ENCODE peak calls at places on chromosomes 7 and 10, in eight cellular contexts. One of them, this sample, is unnamed.

GRCh38 chr10:88794731-88795130 is 7.8 kb upstream of the LIPM start:
- DNase-seq in pancreas: no peak
- DNase-seq in astrocyte of the cerebellum: no peak
- DNase-seq in activated effector memory CD4-positive, alpha-beta T cell treated with Interleukin-2 at 50 U/mL for 16 hours: no peak
- DNase-seq in kidney tubule cell: no peak
- DNase-seq in left kidney: no peak
- DNase-seq in left colon: no peak
- DNase-seq in breast epithelium: no peak
- DNase-seq in this sample: no peak

GRCh38 chr10:14360951-14361350 is 30.2 kb upstream of the FRMD4A start:
- DNase-seq in pancreas: no peak
- DNase-seq in astrocyte of the cerebellum: no peak
- DNase-seq in activated effector memory CD4-positive, alpha-beta T cell treated with Interleukin-2 at 50 U/mL for 16 hours: no peak
- DNase-seq in kidney tubule cell: no peak
- DNase-seq in left kidney: no peak
- DNase-seq in left colon: no peak
- DNase-seq in breast epithelium: no peak
- DNase-seq in this sample: no peak

GRCh38 chr7:150341263-150342118 is at the start of gene RARRES2:
- DNase-seq in pancreas: peak; percentile 78
- DNase-seq in astrocyte of the cerebellum: no peak
- DNase-seq in activated effector memory CD4-positive, alpha-beta T cell treated with Interleukin-2 at 50 U/mL for 16 hours: no peak
- DNase-seq in kidney tubule cell: no peak
- DNase-seq in left kidney: peak; percentile 76
- DNase-seq in left colon: no peak
- DNase-seq in breast epithelium: no peak
- DNase-seq in this sample: no peak

GRCh38 chr7:31407277-31407676 is 66.8 kb upstream of the NEUROD6 start:
- DNase-seq in pancreas: no peak
- DNase-seq in astrocyte of the cerebellum: no peak
- DNase-seq in activated effector memory CD4-positive, alpha-beta T cell treated with Interleukin-2 at 50 U/mL for 16 hours: no peak
- DNase-seq in kidney tubule cell: no peak
- DNase-seq in left kidney: no peak
- DNase-seq in left colon: no peak
- DNase-seq in breast epithelium: no peak
- DNase-seq in this sample: no peak

GRCh38 chr10:80471009-80471408 is 16.9 kb downstream of the TSPAN14 start:
- DNase-seq in pancreas: no peak
- DNase-seq in astrocyte of the cerebellum: no peak
- DNase-seq in activated effector memory CD4-positive, alpha-beta T cell treated with Interleukin-2 at 50 U/mL for 16 hours: no peak
- DNase-seq in kidney tubule cell: peak; percentile 25
- DNase-seq in left kidney: no peak
- DNase-seq in left colon: no peak
- DNase-seq in breast epithelium: peak; percentile 59
- DNase-seq in this sample: no peak

GRCh38 chr7:158266817-158267736 is 320.5 kb downstream of the PTPRN2 start:
- DNase-seq in pancreas: peak; percentile 43
- DNase-seq in astrocyte of the cerebellum: no peak
- DNase-seq in activated effector memory CD4-positive, alpha-beta T cell treated with Interleukin-2 at 50 U/mL for 16 hours: no peak
- DNase-seq in kidney tubule cell: no peak
- DNase-seq in left kidney: no peak
- DNase-seq in left colon: peak; percentile 78
- DNase-seq in breast epithelium: no peak
- DNase-seq in this sample: no peak

GRCh38 chr10:119331031-119331430 is 123.7 kb downstream of the GRK5 start:
- DNase-seq in pancreas: no peak
- DNase-seq in astrocyte of the cerebellum: no peak
- DNase-seq in activated effector memory CD4-positive, alpha-beta T cell treated with Interleukin-2 at 50 U/mL for 16 hours: no peak
- DNase-seq in kidney tubule cell: no peak
- DNase-seq in left kidney: no peak
- DNase-seq in left colon: no peak
- DNase-seq in breast epithelium: no peak
- DNase-seq in this sample: no peak

GRCh38 chr10:91556691-91557529 is 76.0 kb downstream of the PPP1R3C start:
- DNase-seq in pancreas: no peak
- DNase-seq in astrocyte of the cerebellum: no peak
- DNase-seq in activated effector memory CD4-positive, alpha-beta T cell treated with Interleukin-2 at 50 U/mL for 16 hours: no peak
- DNase-seq in kidney tubule cell: no peak
- DNase-seq in left kidney: no peak
- DNase-seq in left colon: peak; percentile 12
- DNase-seq in breast epithelium: no peak
- DNase-seq in this sample: no peak

GRCh38 chr7:23404546-23405239 is 65.6 kb downstream of the IGF2BP3 start:
- DNase-seq in pancreas: no peak
- DNase-seq in astrocyte of the cerebellum: no peak
- DNase-seq in activated effector memory CD4-positive, alpha-beta T cell treated with Interleukin-2 at 50 U/mL for 16 hours: no peak
- DNase-seq in kidney tubule cell: no peak
- DNase-seq in left kidney: no peak
- DNase-seq in left colon: no peak
- DNase-seq in breast epithelium: no peak
- DNase-seq in this sample: no peak

GRCh38 chr10:84076047-84076388 is 63.3 kb upstream of the GHITM start:
- DNase-seq in pancreas: no peak
- DNase-seq in astrocyte of the cerebellum: peak; percentile 47
- DNase-seq in activated effector memory CD4-positive, alpha-beta T cell treated with Interleukin-2 at 50 U/mL for 16 hours: no peak
- DNase-seq in kidney tubule cell: peak; percentile 80
- DNase-seq in left kidney: no peak
- DNase-seq in left colon: no peak
- DNase-seq in breast epithelium: no peak
- DNase-seq in this sample: no peak

GRCh38 chr7:122316467-122317394 is 12.2 kb upstream of the FEZF1 start:
- DNase-seq in pancreas: peak; percentile 66
- DNase-seq in astrocyte of the cerebellum: no peak
- DNase-seq in activated effector memory CD4-positive, alpha-beta T cell treated with Interleukin-2 at 50 U/mL for 16 hours: no peak
- DNase-seq in kidney tubule cell: no peak
- DNase-seq in left kidney: peak; percentile 43
- DNase-seq in left colon: peak; percentile 47
- DNase-seq in breast epithelium: no peak
- DNase-seq in this sample: no peak

This sample was measured in tibial nerve.